ENCODE peak calls at places on chromosomes 6 and 20, in four cellular contexts. B is K562, T is HepG2, L is GM12878. Z is an unnamed sample.

GRCh38 chr20:41175727-41176330 is 38.5 kb downstream of the PLCG1 start:
- DNase-seq in T (no peak), B (no peak), L (no peak), Z (no peak)

GRCh38 chr20:48538058-48538825 is 289.6 kb downstream of the PREX1 start:
- DNase-seq in L (no peak), T (peak), B (no peak), Z (peak)

GRCh38 chr6:5191222-5191621 is 69.5 kb downstream of the LYRM4 start:
- DNase-seq in T (no peak), B (no peak), L (no peak), Z (no peak)

GRCh38 chr6:5570641-5571040 is 309.3 kb downstream of the FARS2 start:
- DNase-seq in L (no peak), B (no peak), T (no peak), Z (no peak)

GRCh38 chr6:163460307-163460782 is 45.8 kb downstream of the QKI start:
- DNase-seq in L (peak), B (no peak), T (no peak), Z (no peak)

GRCh38 chr20:44302026-44302669 is 8.9 kb downstream of the FITM2 start:
- DNase-seq in B (no peak), T (peak), L (no peak), Z (no peak)

GRCh38 chr20:31943052-31943471 is 8.8 kb downstream of the PDRG1 start:
- DNase-seq in L (no peak), T (no peak), B (no peak), Z (no peak)

GRCh38 chr6:16524380-16524707 is 236.9 kb downstream of the ATXN1 start:
- DNase-seq in L (no peak), B (no peak), T (no peak), Z (no peak)

GRCh38 chr6:44390158-44390683 is 2.7 kb downstream of the CDC5L start:
- DNase-seq in B (peak), L (no peak), T (no peak), Z (no peak)

GRCh38 chr6:129114992-129115391 is 232.1 kb downstream of the LAMA2 start:
- DNase-seq in B (no peak), T (no peak), L (no peak), Z (no peak)

GRCh38 chr6:109772961-109773431 is 81.9 kb downstream of the FIG4 start:
- DNase-seq in L (no peak), B (no peak), T (no peak), Z (no peak)

GRCh38 chr6:169016758-169017157 is 236.9 kb downstream of the THBS2 start:
- DNase-seq in L (no peak), T (no peak), B (no peak), Z (no peak)

GRCh38 chr6:123085403-123085802 is 89.4 kb downstream of the CLVS2 start:
- DNase-seq in T (no peak), B (no peak), L (no peak), Z (no peak)

GRCh38 chr6:67952121-67952520 is 683.0 kb upstream of the ADGRB3 start:
- DNase-seq in L (no peak), T (no peak), B (no peak), Z (no peak)

GRCh38 chr20:62231292-62231691 is 7.0 kb upstream of the OSBPL2 start:
- DNase-seq in L (no peak), T (no peak), B (no peak), Z (no peak)

GRCh38 chr6:110475255-110475654 is 1.2 kb downstream of the SLC22A16 start:
- DNase-seq in L (no peak), B (no peak), T (no peak), Z (peak)

GRCh38 chr6:1242439-1242838 is 69.5 kb upstream of the FOXQ1 start:
- DNase-seq in B (no peak), T (no peak), L (no peak), Z (no peak)

GRCh38 chr20:2871111-2871465 is 2.2 kb upstream of the PTPRA start:
- DNase-seq in B (peak), L (no peak), T (no peak), Z (no peak)

GRCh38 chr6:31530659-31531058 is 1.9 kb downstream of the MCCD1 start:
- DNase-seq in T (no peak), L (no peak), B (no peak), Z (no peak)

DNA sequence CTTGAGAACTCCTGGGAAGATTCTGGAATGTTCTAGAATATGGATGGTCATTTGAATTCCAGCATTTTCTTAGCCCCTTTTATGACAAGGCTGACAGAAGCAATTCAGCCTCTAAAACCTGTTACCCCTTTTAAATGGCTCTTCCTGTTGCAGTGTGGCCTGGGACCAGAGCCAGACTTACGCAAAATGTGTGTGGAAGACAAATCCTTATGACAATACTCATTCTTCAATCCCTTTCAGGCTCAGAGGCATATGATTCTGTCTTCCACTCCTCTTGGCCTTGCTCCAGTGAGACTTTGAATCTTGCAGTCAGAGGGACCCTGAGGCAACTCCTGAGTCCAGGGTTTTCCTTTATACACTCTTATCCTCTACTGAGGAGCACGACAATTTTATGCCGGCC is 287.0 kb downstream of the CLIC5 start:
- DNase-seq in L (no peak), B (no peak), T (no peak), Z (no peak)
- TF ChIP-seq CREB1 in L (no peak), B (no peak), T (no peak), Z (no peak)

DNA sequence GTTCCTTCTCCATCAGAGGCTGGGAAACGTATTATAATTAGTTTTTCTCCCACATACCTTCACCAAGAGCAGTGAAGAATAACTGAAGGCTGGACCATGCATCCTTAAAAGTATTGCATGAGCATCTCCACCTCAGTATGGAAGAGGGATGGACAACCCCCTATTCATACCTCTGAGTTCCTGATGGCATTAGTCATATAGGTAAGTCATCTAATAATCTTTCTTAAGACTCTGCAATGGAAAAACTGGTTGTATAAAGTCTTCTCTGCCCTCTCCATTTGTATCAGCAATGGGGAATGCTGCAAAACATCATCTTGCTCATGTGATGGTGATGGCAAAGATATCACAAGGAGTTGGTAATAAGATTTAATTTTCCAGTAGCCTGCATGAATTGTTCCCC is 24.5 kb downstream of the PGM3 start:
- DNase-seq in L (no peak), T (no peak), B (no peak), Z (no peak)
- TF ChIP-seq POLR2A in L (no peak), T (no peak), B (no peak), Z (no peak)

GRCh38 chr20:46078954-46079353 is 10.8 kb downstream of the NCOA5 start:
- DNase-seq in B (no peak), L (no peak), T (no peak), Z (no peak)
- TF ChIP-seq CREB1 in B (no peak), L (no peak), T (no peak), Z (no peak)

GRCh38 chr20:18496740-18497592 is at the start of gene RBBP9:
- DNase-seq in B (peak), T (peak), L (peak), Z (peak)
- TF ChIP-seq POLR2A in B (peak), T (peak), L (peak), Z (peak)

GRCh38 chr6:89146748-89147715 is 1.2 kb downstream of the PM20D2 start:
- DNase-seq in T (peak), B (no peak), L (no peak), Z (no peak)
- TF ChIP-seq CREB1 in T (no peak), B (no peak), L (no peak), Z (no peak)

GRCh38 chr20:49585585-49586245 is 17.8 kb upstream of the PTGIS start:
- DNase-seq in T (no peak), L (no peak), B (no peak), Z (no peak)

GRCh38 chr20:49584418-49585382 is 16.8 kb upstream of the PTGIS start:
- DNase-seq in B (no peak), L (no peak), T (no peak), Z (no peak)

GRCh38 chr20:49582413-49583334 is 14.7 kb upstream of the PTGIS start:
- DNase-seq in L (no peak), B (no peak), T (no peak), Z (no peak)

GRCh38 chr20:49583343-49583668 is 15.4 kb upstream of the PTGIS start:
- DNase-seq in T (no peak), B (no peak), L (no peak), Z (no peak)

GRCh38 chr20:49583669-49584417 is 15.9 kb upstream of the PTGIS start:
- DNase-seq in T (peak), B (peak), L (no peak), Z (no peak)
- TF ChIP-seq POLR2A in T (peak), B (no peak), L (no peak), Z (no peak)

GRCh38 chr6:7672066-7673062 is 53.5 kb upstream of the BMP6 start:
- DNase-seq in T (no peak), B (no peak), L (no peak), Z (no peak)

GRCh38 chr6:7673063-7673536 is 52.8 kb upstream of the BMP6 start:
- DNase-seq in B (peak), L (no peak), T (no peak), Z (peak)

GRCh38 chr6:7669742-7670141 is 56.2 kb upstream of the BMP6 start:
- DNase-seq in L (no peak), B (peak), T (no peak), Z (no peak)

GRCh38 chr6:7671581-7671980 is 54.3 kb upstream of the BMP6 start:
- DNase-seq in B (no peak), T (no peak), L (no peak), Z (no peak)

GRCh38 chr6:7671076-7671475 is 54.8 kb upstream of the BMP6 start:
- DNase-seq in B (no peak), T (no peak), L (no peak), Z (no peak)
- TF ChIP-seq CREB1 in B (no peak), T (no peak), L (no peak), Z (no peak)